ENCODE peak calls at places on chromosome 21, in six cellular contexts. J is RWPE1, M is lung, U is germinal center, T is uterus, W is NCI-H1694 treated with DMSO at 0.1 percent for 48 hours. G is an unnamed sample.

GRCh38 chr21:45104560-45104959 is 30.2 kb downstream of the ADARB1 start:
- DNase-seq in J (peak; percentile 46), M (no peak), U (no peak), T (no peak), W (no peak), G (no peak)

GRCh38 chr21:41770901-41771624 is 4.2 kb upstream of the RIPK4 start:
- DNase-seq in J (no peak), M (no peak), U (no peak), T (no peak), W (no peak), G (no peak)

GRCh38 chr21:42684109-42684916 is 30.9 kb downstream of the PDE9A start:
- DNase-seq in J (peak; percentile 26), M (no peak), U (no peak), T (no peak), W (no peak), G (no peak)

GRCh38 chr21:35911412-35912191 is 148.7 kb downstream of the SETD4 start:
- DNase-seq in J (no peak), M (no peak), U (no peak), T (no peak), W (no peak), G (no peak)

GRCh38 chr21:44920694-44921604 is at the start of gene ITGB2:
- DNase-seq in J (no peak), M (peak; percentile 69), U (peak; percentile 70), T (no peak), W (no peak), G (peak; percentile 71)

GRCh38 chr21:36589352-36589971 is 109.5 kb upstream of the SIM2 start:
- DNase-seq in J (peak; percentile 5), M (peak; percentile 48), U (peak; percentile 31), T (peak; percentile 33), W (peak; percentile 34), G (peak; percentile 68)

GRCh38 chr21:43646550-43647260 is 12.6 kb downstream of the HSF2BP start:
- DNase-seq in J (peak; percentile 95), M (peak; percentile 91), U (peak; percentile 86), T (peak; percentile 90), W (peak; percentile 94), G (peak; percentile 82)

GRCh38 chr21:18832950-18833349 is 429.4 kb upstream of the TMPRSS15 start:
- DNase-seq in J (peak; percentile 27), M (no peak), U (no peak), T (no peak), W (no peak), G (no peak)

GRCh38 chr21:31798842-31799691 is 67.1 kb upstream of the SCAF4 start:
- DNase-seq in J (peak; percentile 26), M (peak; percentile 31), U (no peak), T (no peak), W (no peak), G (no peak)

GRCh38 chr21:44870748-44871495 is 2.6 kb downstream of the PTTG1IP start:
- DNase-seq in J (no peak), M (no peak), U (no peak), T (no peak), W (no peak), G (no peak)

GRCh38 chr21:28431022-28431421 is 561.7 kb downstream of the LTN1 start:
- DNase-seq in J (no peak), M (no peak), U (no peak), T (no peak), W (no peak), G (no peak)

GRCh38 chr21:38989097-38989744 is 183.5 kb downstream of the ETS2 start:
- DNase-seq in J (no peak), M (no peak), U (no peak), T (no peak), W (no peak), G (no peak)

GRCh38 chr21:42286416-42286815 is 28.8 kb downstream of the TFF3 start:
- DNase-seq in J (no peak), M (no peak), U (peak; percentile 29), T (no peak), W (no peak), G (peak; percentile 58)

GRCh38 chr21:27633631-27634030 is 666.7 kb upstream of the ADAMTS5 start:
- DNase-seq in J (no peak), M (no peak), U (no peak), T (no peak), W (no peak), G (no peak)

GRCh38 chr21:38460171-38460742 is 38.0 kb downstream of the ERG start:
- DNase-seq in J (peak; percentile 85), M (no peak), U (no peak), T (no peak), W (no peak), G (no peak)

GRCh38 chr21:35266546-35266945 is 217.4 kb upstream of the RUNX1 start:
- DNase-seq in J (no peak), M (no peak), U (no peak), T (no peak), W (no peak), G (no peak)

GRCh38 chr21:38196033-38196432 is 60.8 kb upstream of the KCNJ15 start:
- DNase-seq in J (no peak), M (no peak), U (no peak), T (no peak), W (no peak), G (no peak)

GRCh38 chr21:45281411-45282282 is 6.0 kb downstream of the POFUT2 start:
- DNase-seq in J (no peak), M (no peak), U (no peak), T (no peak), W (no peak), G (no peak)

GRCh38 chr21:17467392-17467791 is 45.5 kb upstream of the CXADR start:
- DNase-seq in J (no peak), M (no peak), U (no peak), T (no peak), W (no peak), G (no peak)

GRCh38 chr21:16079830-16080229 is 350.0 kb downstream of the USP25 start:
- DNase-seq in J (no peak), M (no peak), U (no peak), T (no peak), W (no peak), G (no peak)

GRCh38 chr21:26732442-26733221 is 112.6 kb downstream of the ADAMTS1 start:
- DNase-seq in J (peak; percentile 7), M (peak; percentile 55), U (no peak), T (peak; percentile 54), W (no peak), G (no peak)